ENCODE peak calls at places on chromosomes 1 and 21, in seven cellular contexts. J is GM04504; G is hepatocyte; B is NCI-H1436; V is central memory CD8-positive, alpha-beta T cell; K is ovary; Q is colonic mucosa. N is an unnamed sample.
A peak's percentile ranks its signal among the peaks of the same experiment; 100 is the strongest.

GRCh38 chr1:30801826-30802198 is 44.2 kb upstream of the LAPTM5 start:
- DNase-seq in G (peak; percentile 87), V (peak; percentile 62), K (peak; percentile 67), J (peak; percentile 16), B (peak; percentile 62), Q (peak; percentile 88), N (peak; percentile 85)

GRCh38 chr1:32398401-32398800 is 4.2 kb upstream of the BSDC1 start:
- DNase-seq in G (no peak), Q (no peak), J (no peak), B (no peak), K (no peak), V (no peak), N (no peak)

GRCh38 chr21:21137986-21138385 is 139.8 kb downstream of the NCAM2 start:
- DNase-seq in Q (no peak), V (no peak), G (no peak), B (no peak), J (no peak), K (no peak), N (no peak)

GRCh38 chr1:114352797-114353196 is 158.2 kb downstream of the TRIM33 start:
- DNase-seq in V (no peak), Q (no peak), B (peak; percentile 38), J (no peak), G (no peak), K (no peak), N (no peak)

GRCh38 chr1:960371-961131 is at the start of gene KLHL17:
- DNase-seq in K (no peak), V (peak; percentile 47), B (peak; percentile 38), Q (peak; percentile 91), J (no peak), G (peak; percentile 88), N (no peak)

GRCh38 chr1:27522860-27523665 is 33.1 kb upstream of the WASF2 start:
- DNase-seq in Q (no peak), J (no peak), K (no peak), B (peak; percentile 45), V (no peak), G (peak; percentile 68), N (no peak)

GRCh38 chr1:189496768-189497167 is 980.9 kb downstream of the BRINP3 start:
- DNase-seq in G (no peak), V (no peak), Q (no peak), K (no peak), J (no peak), B (no peak), N (no peak)

GRCh38 chr1:59815892-59816291 is 1.1 kb downstream of the HOOK1 start:
- DNase-seq in Q (no peak), G (peak; percentile 10), B (no peak), V (no peak), K (no peak), J (no peak), N (no peak)

GRCh38 chr1:245411245-245411644 is 256.5 kb downstream of the KIF26B start:
- DNase-seq in J (peak; percentile 25), K (no peak), G (peak; percentile 59), Q (no peak), B (no peak), V (no peak), N (no peak)

GRCh38 chr1:76122260-76122659 is 47.7 kb downstream of the ST6GALNAC3 start:
- DNase-seq in K (no peak), B (no peak), J (no peak), Q (no peak), V (no peak), G (no peak), N (no peak)

GRCh38 chr1:42953182-42954180 is 5.2 kb downstream of the SLC2A1 start:
- DNase-seq in G (no peak), K (no peak), J (no peak), B (no peak), V (no peak), Q (no peak), N (no peak)

GRCh38 chr1:72122099-72122893 is 160.0 kb downstream of the NEGR1 start:
- DNase-seq in Q (no peak), G (peak; percentile 7), K (no peak), J (peak; percentile 29), V (no peak), B (no peak), N (no peak)

GRCh38 chr21:25464275-25464674 is 143.0 kb downstream of the MRPL39 start:
- DNase-seq in K (no peak), J (no peak), V (no peak), G (no peak), B (no peak), Q (no peak), N (no peak)

GRCh38 chr1:40692429-40692905 is 963 bp downstream of the NFYC start:
- DNase-seq in B (no peak), J (no peak), G (peak; percentile 18), V (no peak), Q (no peak), K (no peak), N (no peak)

GRCh38 chr1:92961896-92962752 is 862 bp upstream of the DIPK1A start:
- DNase-seq in G (peak; percentile 43), J (peak; percentile 60), Q (peak; percentile 61), V (peak; percentile 70), B (peak; percentile 19), K (peak; percentile 31), N (peak; percentile 15)

GRCh38 chr1:46152021-46152420 is 19.6 kb upstream of the PIK3R3 start:
- DNase-seq in V (no peak), B (no peak), J (no peak), G (no peak), K (no peak), Q (no peak), N (no peak)

GRCh38 chr1:10514490-10515235 is 39.9 kb downstream of the PEX14 start:
- DNase-seq in K (no peak), V (no peak), Q (no peak), B (peak; percentile 56), G (peak; percentile 59), J (no peak), N (no peak)

GRCh38 chr1:36879613-36880012 is 154.7 kb downstream of the GRIK3 start:
- DNase-seq in J (no peak), G (no peak), V (no peak), K (no peak), B (no peak), Q (peak; percentile 8), N (no peak)

GRCh38 chr1:86155807-86156561 is 588 bp downstream of the COL24A1 start:
- DNase-seq in V (no peak), B (no peak), G (peak; percentile 54), K (no peak), Q (peak; percentile 25), J (no peak), N (peak; percentile 18)

GRCh38 chr21:37627074-37627473 is 260.5 kb downstream of the DYRK1A start:
- DNase-seq in G (peak; percentile 28), J (no peak), B (no peak), Q (no peak), V (no peak), K (no peak), N (no peak)

GRCh38 chr1:77015748-77016341 is 148.6 kb downstream of the ST6GALNAC5 start:
- DNase-seq in V (no peak), Q (no peak), K (no peak), G (no peak), B (no peak), J (no peak), N (peak; percentile 49)

GRCh38 chr1:21573475-21573874 is 64.3 kb downstream of the ALPL start:
- DNase-seq in Q (no peak), V (no peak), G (no peak), K (no peak), B (no peak), J (no peak), N (no peak)